ENCODE peak calls at places on chromosomes 6 and 20, in seven cellular contexts. O, N, H, B, Q, G and A are unnamed samples.

GRCh38 chr6:25907475-25908014 is 22.9 kb downstream of the SLC17A2 start:
- DNase-seq in O (no peak), N (no peak), H (no peak), B (no peak), Q (no peak), G (no peak), A (no peak)

GRCh38 chr6:3742076-3742425 is 9.5 kb downstream of the PXDC1 start:
- DNase-seq in O (no peak), N (no peak), H (no peak), B (no peak), Q (no peak), G (no peak), A (no peak)

GRCh38 chr20:16129411-16129810 is 443.8 kb downstream of the KIF16B start:
- DNase-seq in O (no peak), N (no peak), H (no peak), B (no peak), Q (no peak), G (no peak), A (no peak)

GRCh38 chr20:62064788-62065668 is 653 bp downstream of the TAF4 start:
- DNase-seq in O (peak; percentile 32), N (no peak), H (no peak), B (no peak), Q (no peak), G (no peak), A (peak; percentile 16)

GRCh38 chr6:63636516-63636968 is 940 bp downstream of the PHF3 start:
- DNase-seq in O (peak; percentile 60), N (peak; percentile 23), H (peak; percentile 74), B (peak; percentile 66), Q (peak; percentile 58), G (peak; percentile 26), A (peak; percentile 72)

GRCh38 chr6:139533573-139534471 is 159.4 kb upstream of the CITED2 start:
- DNase-seq in O (no peak), N (no peak), H (no peak), B (peak; percentile 31), Q (no peak), G (no peak), A (no peak)

GRCh38 chr6:54525731-54526130 is 217.5 kb downstream of the TINAG start:
- DNase-seq in O (no peak), N (no peak), H (no peak), B (no peak), Q (no peak), G (no peak), A (no peak)

GRCh38 chr6:148379966-148380653 is 37.5 kb downstream of the SASH1 start:
- DNase-seq in O (no peak), N (no peak), H (no peak), B (no peak), Q (no peak), G (no peak), A (no peak)

GRCh38 chr6:82006027-82006738 is 241.4 kb downstream of the IBTK start:
- DNase-seq in O (peak; percentile 49), N (no peak), H (no peak), B (no peak), Q (no peak), G (no peak), A (no peak)

GRCh38 chr6:113457156-113457555 is 400.0 kb upstream of the MARCKS start:
- DNase-seq in O (no peak), N (no peak), H (no peak), B (peak; percentile 11), Q (no peak), G (no peak), A (no peak)

GRCh38 chr6:145731432-145731831 is 3.9 kb downstream of the EPM2A start:
- DNase-seq in O (no peak), N (no peak), H (no peak), B (no peak), Q (no peak), G (no peak), A (no peak)

GRCh38 chr6:21173678-21174077 is 419.9 kb upstream of the SOX4 start:
- DNase-seq in O (no peak), N (no peak), H (no peak), B (no peak), Q (no peak), G (no peak), A (no peak)